ENCODE peak calls at places on chromosomes 4 and X, in six cellular contexts. S is osteoblast, P is ovary, R is IMR-90, D is testis, X is fibroblast of lung. J is an unnamed sample.

GRCh38 chrX:119647552-119648420 is 41.6 kb upstream of the NKRF start:
- DNase-seq in S (no peak), P (no peak), R (no peak), D (no peak), X (no peak), J (no peak)

GRCh38 chrX:106894978-106895452 is 8.1 kb downstream of the RIPPLY1 start:
- DNase-seq in S (no peak), P (no peak), R (peak), D (no peak), X (peak), J (no peak)

GRCh38 chr4:184620208-184620867 is 28.9 kb downstream of the CASP3 start:
- DNase-seq in S (no peak), P (no peak), R (no peak), D (no peak), X (no peak), J (no peak)

GRCh38 chr4:71607780-71608673 is 175.9 kb downstream of the GC start:
- DNase-seq in S (no peak), P (no peak), R (peak), D (no peak), X (peak), J (no peak)

GRCh38 chr4:8241895-8242696 is 27.5 kb upstream of the HTRA3 start:
- DNase-seq in S (peak), P (peak), R (peak), D (peak), X (peak), J (no peak)

GRCh38 chr4:42483426-42484379 is 86.4 kb downstream of the SHISA3 start:
- DNase-seq in S (no peak), P (no peak), R (peak), D (no peak), X (peak), J (no peak)

GRCh38 chrX:72020204-72020603 is 109.6 kb downstream of the NHSL2 start:
- DNase-seq in S (no peak), P (no peak), R (no peak), D (peak), X (no peak), J (no peak)

GRCh38 chr4:163554870-163555465 is 60.5 kb downstream of the TMA16 start:
- DNase-seq in S (peak), P (no peak), R (peak), D (no peak), X (no peak), J (no peak)

GRCh38 chr4:141686146-141686775 is 49.9 kb downstream of the IL15 start:
- DNase-seq in S (peak), P (no peak), R (peak), D (no peak), X (peak), J (no peak)

GRCh38 chr4:5511791-5512190 is 196.6 kb downstream of the EVC2 start:
- DNase-seq in S (no peak), P (no peak), R (peak), D (no peak), X (peak), J (no peak)

GRCh38 chr4:102474736-102475504 is 26.2 kb upstream of the NFKB1 start:
- DNase-seq in S (no peak), P (no peak), R (no peak), D (no peak), X (no peak), J (no peak)

GRCh38 chr4:174604198-174604597 is 81.9 kb upstream of the HPGD start:
- DNase-seq in S (no peak), P (no peak), R (peak), D (no peak), X (peak), J (peak)

GRCh38 chrX:12951590-12951965 is 23.3 kb upstream of the TMSB4X start:
- DNase-seq in S (no peak), P (no peak), R (no peak), D (no peak), X (no peak), J (no peak)

GRCh38 chr4:181792641-181793612 is 450.3 kb upstream of the TENM3 start:
- DNase-seq in S (no peak), P (no peak), R (no peak), D (no peak), X (no peak), J (no peak)

GRCh38 chrX:110408949-110409588 is 50.4 kb downstream of the RTL9 start:
- DNase-seq in S (no peak), P (peak), R (peak), D (peak), X (no peak), J (no peak)

GRCh38 chrX:39377171-39377570 is 575.9 kb downstream of the MID1IP1 start:
- DNase-seq in S (no peak), P (no peak), R (no peak), D (no peak), X (no peak), J (no peak)

GRCh38 chrX:119419146-119419545 is 20.0 kb downstream of the SLC25A43 start:
- DNase-seq in S (no peak), P (no peak), R (no peak), D (no peak), X (no peak), J (no peak)

GRCh38 chrX:91331476-91331875 is 103.2 kb upstream of the PABPC5 start:
- DNase-seq in S (no peak), P (no peak), R (no peak), D (no peak), X (no peak), J (no peak)

GRCh38 chrX:56733459-56734046 is 4.5 kb downstream of the NBDY start:
- DNase-seq in S (peak), P (no peak), R (peak), D (peak), X (peak), J (no peak)

GRCh38 chr4:24794111-24794860 is 1.1 kb upstream of the SOD3 start:
- DNase-seq in S (peak), P (no peak), R (peak), D (peak), X (peak), J (no peak)

GRCh38 chrX:47234583-47234982 is 1.8 kb downstream of the USP11 start:
- DNase-seq in S (no peak), P (no peak), R (peak), D (no peak), X (no peak), J (no peak)

GRCh38 chr4:77074961-77075855 is 581 bp downstream of the CCNI start:
- DNase-seq in S (peak), P (peak), R (peak), D (peak), X (peak), J (no peak)

GRCh38 chrX:53288173-53288572 is 6.8 kb upstream of the IQSEC2 start:
- DNase-seq in S (no peak), P (no peak), R (no peak), D (no peak), X (peak), J (no peak)

GRCh38 chr4:75968084-75968483 is 22.7 kb downstream of the SDAD1 start:
- DNase-seq in S (no peak), P (no peak), R (no peak), D (no peak), X (no peak), J (no peak)

GRCh38 chr4:81471361-81472248 is at the start of gene RASGEF1B:
- DNase-seq in S (peak), P (peak), R (peak), D (peak), X (peak), J (no peak)

GRCh38 chr4:188299161-188299560 is 159.9 kb downstream of the TRIML1 start:
- DNase-seq in S (no peak), P (no peak), R (peak), D (no peak), X (no peak), J (no peak)

GRCh38 chr4:1234811-1235292 is 14.1 kb downstream of the CTBP1 start:
- DNase-seq in S (peak), P (peak), R (no peak), D (no peak), X (no peak), J (no peak)

GRCh38 chr4:147607463-147607862 is 9.7 kb upstream of the TMEM184C start:
- DNase-seq in S (no peak), P (no peak), R (no peak), D (no peak), X (no peak), J (no peak)

GRCh38 chr4:128334256-128334655 is 46.6 kb upstream of the PGRMC2 start:
- DNase-seq in S (no peak), P (no peak), R (no peak), D (no peak), X (no peak), J (no peak)

GRCh38 chrX:66914082-66914481 is 275.2 kb upstream of the EDA2R start:
- DNase-seq in S (no peak), P (no peak), R (no peak), D (no peak), X (no peak), J (no peak)

GRCh38 chrX:68292471-68292870 is 140.8 kb downstream of the OPHN1 start:
- DNase-seq in S (no peak), P (no peak), R (peak), D (no peak), X (peak), J (no peak)

GRCh38 chrX:154384284-154384892 is 5.3 kb downstream of the EMD start:
- DNase-seq in S (no peak), P (peak), R (no peak), D (peak), X (peak), J (no peak)
- H3K27ac ChIP-seq in S (no peak), P (peak), R (no peak), D (no peak), X (no peak), J (no peak)

GRCh38 chr4:80197601-80198444 is 520 bp downstream of the PRDM8 start:
- DNase-seq in S (peak), P (peak), R (no peak), D (no peak), X (peak), J (no peak)
- H3K27ac ChIP-seq in S (peak), P (no peak), R (peak), D (no peak), X (peak), J (no peak)

GRCh38 chr4:156169011-156169410 is 215.3 kb upstream of the CTSO start:
- DNase-seq in S (peak), P (no peak), R (peak), D (peak), X (peak), J (no peak)
- H3K27ac ChIP-seq in S (peak), P (no peak), R (no peak), D (no peak), X (no peak), J (no peak)

GRCh38 chr4:61461956-61462355 is 261.8 kb downstream of the ADGRL3 start:
- DNase-seq in S (no peak), P (no peak), R (no peak), D (no peak), X (no peak), J (no peak)

GRCh38 chr4:61468091-61468720 is 268.1 kb downstream of the ADGRL3 start:
- DNase-seq in S (no peak), P (no peak), R (peak), D (no peak), X (peak), J (no peak)

GRCh38 chr4:61462451-61463326 is 262.6 kb downstream of the ADGRL3 start:
- DNase-seq in S (peak), P (no peak), R (peak), D (no peak), X (peak), J (no peak)
- H3K27ac ChIP-seq in S (no peak), P (no peak), R (no peak), D (no peak), X (no peak), J (peak)

GRCh38 chrX:6968231-6968630 is 179.3 kb upstream of the STS start:
- DNase-seq in S (no peak), P (no peak), R (no peak), D (no peak), X (peak), J (no peak)
- H3K27ac ChIP-seq in S (no peak), P (no peak), R (no peak), D (no peak), X (no peak), J (no peak)